ENCODE peak calls at places on chromosomes 2 and 18, in nine cellular contexts. O is hepatocyte, F is HepG2, V is MM.1S, E is H9, X is keratinocyte, H is PC-3, Y is K562, P is OCI-LY7. K is an unnamed sample.

GRCh38 chr2:30240162-30240696 is 8.9 kb downstream of the LBH start:
- DNase-seq in V (no peak), F (no peak), H (no peak), O (no peak), X (no peak), P (no peak), Y (no peak), E (no peak), K (no peak)

GRCh38 chr2:425947-426346 is 138.1 kb upstream of the ALKAL2 start:
- DNase-seq in Y (no peak), H (no peak), O (no peak), F (no peak), E (no peak), V (no peak), P (no peak), X (no peak), K (no peak)

GRCh38 chr2:122029945-122030344 is 274.5 kb downstream of the TSN start:
- DNase-seq in O (no peak), E (no peak), X (no peak), Y (no peak), H (no peak), F (no peak), P (no peak), V (no peak), K (peak; percentile 17)

GRCh38 chr2:101820519-101820918 is 123.0 kb downstream of the MAP4K4 start:
- DNase-seq in E (no peak), O (peak; percentile 63), H (peak; percentile 52), Y (no peak), P (no peak), F (no peak), X (peak; percentile 90), V (no peak), K (peak; percentile 98)

GRCh38 chr18:7116001-7116831 is 1.4 kb downstream of the LAMA1 start:
- DNase-seq in O (peak; percentile 31), E (peak; percentile 53), V (no peak), P (no peak), F (no peak), Y (no peak), X (no peak), H (no peak), K (peak; percentile 48)

GRCh38 chr2:1697601-1698000 is 46.7 kb downstream of the PXDN start:
- DNase-seq in V (no peak), P (no peak), F (no peak), X (no peak), O (no peak), Y (no peak), E (no peak), H (no peak), K (no peak)

GRCh38 chr18:77668219-77668618 is 418.6 kb downstream of the GALR1 start:
- DNase-seq in V (no peak), F (no peak), E (no peak), Y (no peak), X (no peak), P (no peak), H (no peak), O (no peak), K (no peak)

GRCh38 chr2:45652090-45653050 is 895 bp downstream of the PRKCE start:
- DNase-seq in V (no peak), O (peak; percentile 34), F (no peak), E (peak; percentile 44), H (peak; percentile 36), X (no peak), P (peak; percentile 36), Y (no peak), K (peak; percentile 14)

GRCh38 chr2:3041841-3042600 is 335.6 kb downstream of the EIPR1 start:
- DNase-seq in X (no peak), P (no peak), V (no peak), Y (no peak), E (no peak), O (no peak), F (no peak), H (no peak), K (no peak)

GRCh38 chr2:111071480-111072143 is 49.1 kb upstream of the BCL2L11 start:
- DNase-seq in P (no peak), V (no peak), H (peak; percentile 79), F (no peak), X (no peak), E (no peak), O (no peak), Y (no peak), K (peak; percentile 87)

GRCh38 chr2:113309655-113310387 is 31.1 kb upstream of the PAX8 start:
- DNase-seq in O (no peak), Y (no peak), H (no peak), E (no peak), X (peak; percentile 26), F (no peak), P (no peak), V (no peak), K (peak; percentile 84)

GRCh38 chr2:31335921-31336570 is 78.5 kb downstream of the XDH start:
- DNase-seq in H (peak; percentile 14), F (no peak), X (peak; percentile 56), V (no peak), P (no peak), O (no peak), E (no peak), Y (no peak), K (no peak)

GRCh38 chr2:67571785-67572718 is 174.9 kb downstream of the ETAA1 start:
- DNase-seq in E (no peak), P (no peak), F (no peak), X (no peak), V (no peak), Y (no peak), H (peak; percentile 94), O (peak; percentile 35), K (peak; percentile 54)

GRCh38 chr2:221255862-221256261 is 316.2 kb downstream of the EPHA4 start:
- DNase-seq in F (no peak), E (peak; percentile 56), P (no peak), H (no peak), X (no peak), O (no peak), V (no peak), Y (no peak), K (no peak)

GRCh38 chr2:201558665-201559064 is 84.6 kb downstream of the TMEM237 start:
- DNase-seq in E (peak; percentile 43), H (no peak), Y (no peak), X (no peak), P (peak; percentile 7), F (no peak), O (no peak), V (no peak), K (no peak)
- TF ChIP-seq CTCF in E (peak; percentile 43), H (no peak), Y (peak; percentile 69), X (no peak), P (no peak), F (peak; percentile 14), O (no peak), V (no peak), K (no peak)

DNA sequence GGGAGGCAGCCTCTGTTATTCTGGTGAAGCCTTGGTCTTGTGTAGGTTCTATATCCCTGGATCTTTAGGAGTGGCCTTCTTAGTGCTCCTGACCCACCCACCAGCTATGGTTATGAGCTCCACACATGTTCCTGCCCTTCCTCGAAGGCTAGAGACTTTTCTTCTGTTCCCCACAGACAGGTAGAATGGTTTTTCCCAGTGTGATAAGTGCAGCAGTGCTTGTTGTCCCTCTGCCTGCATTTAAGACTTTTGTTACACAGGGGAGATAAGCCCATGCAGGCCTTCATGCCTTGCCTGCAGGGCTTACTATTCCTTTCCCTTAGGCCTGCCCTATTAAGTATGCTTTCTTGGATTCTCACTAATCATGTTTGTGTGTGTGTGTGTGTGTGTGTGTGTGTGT is 48.4 kb upstream of the DSC1 start:
- DNase-seq in P (no peak), X (no peak), O (no peak), F (no peak), H (no peak), E (no peak), V (no peak), Y (no peak), K (no peak)
- H2AFZ ChIP-seq in P (no peak overlapping the region), X (peak overlapping the region; percentile 24), O (no peak overlapping the region), F (no peak overlapping the region), H (no peak overlapping the region), E (no peak overlapping the region), V (no peak overlapping the region), Y (no peak overlapping the region), K (peak overlapping the region; percentile 4)

DNA sequence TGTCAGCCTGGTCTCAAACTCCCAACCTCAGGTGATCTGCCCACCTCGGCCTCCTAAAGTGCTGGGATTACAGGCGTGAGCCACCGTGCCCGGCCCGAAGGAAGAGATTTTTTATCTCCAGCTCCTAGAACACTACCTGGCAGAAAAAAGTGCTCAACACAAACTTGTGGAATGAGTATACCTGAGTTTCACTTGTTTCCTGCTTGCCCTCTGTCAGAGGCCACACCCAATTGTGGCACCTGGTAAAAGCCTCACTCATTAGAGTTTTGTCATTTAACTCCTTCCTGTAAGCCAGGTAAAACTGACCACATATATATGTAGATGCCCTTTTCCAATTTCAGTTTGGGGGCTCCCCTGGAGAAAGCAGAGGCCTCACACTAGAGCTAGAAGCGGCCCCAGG is 42.2 kb upstream of the RTN4 start:
- DNase-seq in P (no peak), Y (no peak), O (no peak), X (peak; percentile 15), H (no peak), F (no peak), V (no peak), E (no peak), K (no peak)
- H3K4me2 ChIP-seq in P (no peak overlapping the region), Y (no peak overlapping the region), O (no peak overlapping the region), X (peak overlapping the region; percentile 0), H (no peak overlapping the region), F (no peak overlapping the region), V (no peak overlapping the region), E (no peak overlapping the region), K (no peak overlapping the region)

DNA sequence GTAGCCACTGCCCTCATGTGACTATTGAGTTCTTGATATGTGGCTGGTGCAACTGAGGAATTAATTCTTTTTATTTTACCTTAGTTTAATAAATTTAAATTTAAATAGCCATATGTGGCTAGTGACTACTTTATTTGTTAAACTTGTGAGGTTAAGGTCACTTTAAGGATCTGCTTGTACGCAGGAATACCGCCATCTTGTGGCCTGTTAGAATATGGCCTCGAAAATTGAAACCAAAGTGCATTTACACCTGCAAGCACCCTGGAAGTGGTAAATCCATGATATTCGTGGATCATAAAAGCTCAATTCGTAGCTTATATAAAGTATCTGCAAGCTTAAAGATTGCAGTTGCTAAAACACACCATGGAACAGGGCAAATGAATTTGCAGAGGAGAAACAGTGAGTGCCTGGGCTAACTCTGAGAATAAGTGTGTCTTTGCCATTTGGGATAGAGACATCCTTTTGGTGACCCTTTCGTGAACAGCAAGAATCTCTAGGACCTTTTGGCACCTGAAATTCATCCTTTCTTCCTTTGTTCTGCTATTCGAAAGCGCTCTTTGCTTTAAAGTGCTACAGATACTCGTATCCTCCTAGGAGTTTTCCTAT is 59.9 kb upstream of the REG3A start:
- DNase-seq in X (peak; percentile 5), V (peak; percentile 67), Y (peak; percentile 57), E (peak; percentile 57), O (peak; percentile 73), F (peak; percentile 55), P (peak; percentile 73), H (peak; percentile 62), K (peak; percentile 10)
- TF ChIP-seq CTCF in X (peak; percentile 51), V (peak; percentile 76), Y (peak; percentile 44), E (peak; percentile 92), O (peak; percentile 81), F (peak; percentile 80), P (peak; percentile 95), H (peak; percentile 74), K (peak; percentile 61)

DNA sequence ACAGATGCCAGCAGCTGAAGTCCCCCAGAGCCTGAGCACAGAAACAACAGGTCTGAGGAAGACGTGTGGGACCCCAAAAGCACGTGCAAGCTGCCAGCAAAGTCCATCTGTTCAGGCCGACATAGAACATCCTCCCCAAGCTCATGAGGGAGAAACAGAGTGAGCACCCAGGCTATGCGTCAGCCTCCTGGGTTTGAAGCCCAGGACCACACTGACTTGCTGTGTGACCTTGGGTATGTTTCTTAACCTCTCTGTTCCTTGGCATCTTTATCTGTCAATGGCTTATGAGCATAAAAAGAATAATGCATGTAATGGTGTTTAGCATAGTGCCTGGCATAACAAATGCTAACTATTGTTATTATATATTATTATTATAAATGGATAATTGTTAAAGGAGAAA is 40.3 kb downstream of the COL4A4 start:
- DNase-seq in F (no peak), Y (no peak), X (no peak), O (no peak), E (no peak), P (no peak), V (no peak), H (no peak), K (no peak)
- H2AFZ ChIP-seq in F (no peak overlapping the region), Y (no peak overlapping the region), X (no peak overlapping the region), O (no peak overlapping the region), E (no peak overlapping the region), P (no peak overlapping the region), V (no peak overlapping the region), H (no peak overlapping the region), K (no peak overlapping the region)